ENCODE peak calls at places on chromosome 2, in ten cellular contexts. T, Y, Z, V, D, I, Q, G, A and X are unnamed samples.

GRCh38 chr2:214130115-214130514 is 280.7 kb upstream of the VWC2L start:
- DNase-seq in I (no peak), A (no peak), Y (peak; percentile 5), G (no peak), T (no peak), D (no peak), Q (no peak), Z (no peak), V (no peak), X (no peak)

GRCh38 chr2:64812298-64812697 is 158.6 kb upstream of the SERTAD2 start:
- DNase-seq in Y (no peak), D (no peak), Q (no peak), I (no peak), V (no peak), G (no peak), T (no peak), A (no peak), Z (no peak), X (no peak)

GRCh38 chr2:36058953-36059352 is 296.6 kb upstream of the CRIM1 start:
- DNase-seq in Y (peak; percentile 13), V (no peak), D (no peak), T (no peak), A (no peak), I (no peak), Z (no peak), G (no peak), Q (no peak), X (peak; percentile 5)

GRCh38 chr2:157178865-157179264 is 78.6 kb upstream of the GALNT5 start:
- DNase-seq in D (no peak), A (no peak), Y (no peak), Q (no peak), T (no peak), Z (no peak), G (no peak), V (no peak), I (no peak), X (no peak)

GRCh38 chr2:138415891-138416494 is 85.6 kb upstream of the SPOPL start:
- DNase-seq in D (no peak), Z (no peak), I (no peak), A (peak; percentile 35), G (no peak), T (no peak), V (peak; percentile 4), Y (peak; percentile 20), Q (no peak), X (peak; percentile 40)

GRCh38 chr2:237126519-237126918 is 40.8 kb downstream of the COPS8 start:
- DNase-seq in I (no peak), T (no peak), Q (no peak), Y (no peak), V (no peak), Z (no peak), D (no peak), A (no peak), G (no peak), X (no peak)

GRCh38 chr2:178473931-178474330 is 4.5 kb downstream of the FKBP7 start:
- DNase-seq in D (no peak), G (no peak), A (no peak), Q (no peak), T (no peak), V (peak; percentile 29), I (no peak), Z (no peak), Y (peak; percentile 40), X (no peak)

GRCh38 chr2:73069041-73069854 is 2.3 kb downstream of the SFXN5 start:
- DNase-seq in I (no peak), A (no peak), Y (no peak), T (no peak), Q (no peak), G (no peak), Z (no peak), V (peak; percentile 54), D (no peak), X (no peak)